ENCODE peak calls at places on chromosome 2, in four cellular contexts. Z, F, T and E are unnamed samples.

GRCh38 chr2:239500915-239501630 is 100.3 kb upstream of the HDAC4 start:
- DNase-seq in Z (no peak), F (no peak), T (no peak), E (no peak)

GRCh38 chr2:230202430-230203109 is 17.2 kb downstream of the SP110 start:
- DNase-seq in Z (no peak), F (no peak), T (no peak), E (peak; percentile 74)

GRCh38 chr2:230590333-230590732 is 122.3 kb upstream of the CAB39 start:
- DNase-seq in Z (no peak), F (no peak), T (no peak), E (no peak)

GRCh38 chr2:30230479-30230854 is 867 bp upstream of the LBH start:
- DNase-seq in Z (peak; percentile 80), F (peak; percentile 47), T (peak; percentile 62), E (peak; percentile 41)

GRCh38 chr2:112646791-112647720 is 1.3 kb downstream of the SLC20A1 start:
- DNase-seq in Z (peak; percentile 37), F (peak; percentile 43), T (peak; percentile 28), E (peak; percentile 52)

GRCh38 chr2:145199052-145199451 is 679.1 kb upstream of the ZEB2 start:
- DNase-seq in Z (no peak), F (no peak), T (no peak), E (no peak)

GRCh38 chr2:39399570-39399969 is 37.5 kb downstream of the MAP4K3 start:
- DNase-seq in Z (no peak), F (no peak), T (no peak), E (no peak)

GRCh38 chr2:101258804-101259203 is 6.1 kb downstream of the CNOT11 start:
- DNase-seq in Z (no peak), F (no peak), T (no peak), E (no peak)

GRCh38 chr2:223101340-223102039 is 49.5 kb downstream of the KCNE4 start:
- DNase-seq in Z (peak; percentile 42), F (peak; percentile 91), T (peak; percentile 36), E (peak; percentile 16)

GRCh38 chr2:240593026-240593702 is 6.6 kb downstream of the CAPN10 start:
- DNase-seq in Z (no peak), F (no peak), T (no peak), E (no peak)

GRCh38 chr2:234291765-234292204 is 205.1 kb downstream of the ARL4C start:
- DNase-seq in Z (no peak), F (no peak), T (no peak), E (no peak)

GRCh38 chr2:26255735-26256384 is 11.1 kb downstream of the HADHB start:
- DNase-seq in Z (no peak), F (no peak), T (no peak), E (no peak)

GRCh38 chr2:107072150-107072940 is 186.4 kb upstream of the ST6GAL2 start:
- DNase-seq in Z (no peak), F (no peak), T (no peak), E (no peak)

GRCh38 chr2:222972420-222972819 is 79.6 kb upstream of the KCNE4 start:
- DNase-seq in Z (no peak), F (no peak), T (no peak), E (no peak)

GRCh38 chr2:134021830-134022524 is 231.9 kb upstream of the MGAT5 start:
- DNase-seq in Z (no peak), F (no peak), T (no peak), E (peak; percentile 39)

GRCh38 chr2:100906679-100907078 is 86.7 kb downstream of the NPAS2 start:
- DNase-seq in Z (no peak), F (no peak), T (no peak), E (no peak)

GRCh38 chr2:196075196-196075595 is 6.6 kb upstream of the DNAH7 start:
- DNase-seq in Z (no peak), F (no peak), T (no peak), E (no peak)

GRCh38 chr2:207041279-207041678 is 102.0 kb downstream of the CPO start:
- DNase-seq in Z (no peak), F (peak; percentile 53), T (no peak), E (no peak)

GRCh38 chr2:239534581-239535412 is 134.0 kb upstream of the HDAC4 start:
- DNase-seq in Z (no peak), F (no peak), T (no peak), E (no peak)

GRCh38 chr2:151268085-151268484 is 6.4 kb upstream of the RBM43 start:
- DNase-seq in Z (no peak), F (no peak), T (peak; percentile 58), E (no peak)

GRCh38 chr2:43129676-43130547 is 96.5 kb downstream of the ZFP36L2 start:
- DNase-seq in Z (peak; percentile 44), F (no peak), T (no peak), E (no peak)

GRCh38 chr2:109330056-109330455 is 201.1 kb downstream of the SH3RF3 start:
- DNase-seq in Z (no peak), F (no peak), T (no peak), E (no peak)

GRCh38 chr2:109331864-109332848 is 203.2 kb downstream of the SH3RF3 start:
- DNase-seq in Z (peak; percentile 55), F (peak; percentile 24), T (no peak), E (no peak)

GRCh38 chr2:109332880-109333279 is 203.9 kb downstream of the SH3RF3 start:
- DNase-seq in Z (no peak), F (no peak), T (no peak), E (no peak)

GRCh38 chr2:109333414-109334194 is 204.6 kb downstream of the SH3RF3 start:
- DNase-seq in Z (no peak), F (peak; percentile 50), T (no peak), E (no peak)

GRCh38 chr2:109331081-109331480 is 202.1 kb downstream of the SH3RF3 start:
- DNase-seq in Z (no peak), F (no peak), T (no peak), E (no peak)
- TF ChIP-seq CTCF in Z (no peak), F (no peak), T (no peak), E (no peak)

GRCh38 chr2:165294912-165295311 is 55.7 kb downstream of the SCN2A start:
- DNase-seq in Z (peak; percentile 24), F (no peak), T (no peak), E (no peak)
- H2AFZ ChIP-seq in Z (peak overlapping the region; percentile 94), F (peak overlapping the region; percentile 40), T (no peak overlapping the region), E (peak overlapping the region; percentile 48)

GRCh38 chr2:46692316-46692715 is 213.0 kb downstream of the TMEM247 start:
- DNase-seq in Z (no peak), F (no peak), T (no peak), E (no peak)
- H3K4me1 ChIP-seq in Z (no peaks in the 10 kb centered on the region), F (no peaks in the 10 kb centered on the region), T (no peaks in the 10 kb centered on the region), E (no peaks in the 10 kb centered on the region)

GRCh38 chr2:17918789-17919188 is 40.3 kb downstream of the KCNS3 start:
- DNase-seq in Z (peak; percentile 18), F (peak; percentile 66), T (no peak), E (peak; percentile 17)
- TF ChIP-seq CTCF in Z (no peak), F (peak; percentile 58), T (no peak), E (peak; percentile 50)

GRCh38 chr2:69790601-69790959 is 38.9 kb upstream of the GMCL1 start:
- DNase-seq in Z (no peak), F (no peak), T (no peak), E (no peak)
- H2AFZ ChIP-seq in Z (no peak overlapping the region), F (no peak overlapping the region), T (no peak overlapping the region), E (peak overlapping the region; percentile 99)

DNA sequence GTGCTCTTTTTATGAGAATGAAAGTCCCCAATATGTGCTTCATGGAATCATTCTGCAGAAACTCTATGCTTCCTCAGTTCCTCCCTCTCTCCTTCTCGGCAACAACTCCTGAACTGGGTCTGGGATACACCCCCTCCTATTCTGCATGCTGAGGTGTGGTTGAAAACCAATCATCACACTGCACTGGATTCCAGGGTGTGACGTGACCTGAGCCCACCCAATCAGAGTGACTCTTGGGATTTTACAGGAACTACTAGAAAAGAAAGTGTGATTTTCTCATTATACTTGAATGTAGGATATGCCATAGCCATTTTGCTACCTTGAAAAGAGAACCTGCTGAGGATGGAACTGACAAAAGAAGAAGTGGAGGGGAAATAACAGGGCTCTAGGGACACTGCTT is 36.3 kb downstream of the ACVR1 start:
- DNase-seq in Z (peak; percentile 29), F (no peak), T (no peak), E (no peak)
- H3K4me1 ChIP-seq in Z (peaks cover 63% of the 10 kb centered on the region), F (peaks cover 64% of the 10 kb centered on the region), T (peaks cover 50% of the 10 kb centered on the region), E (no peaks in the 10 kb centered on the region)

GRCh38 chr2:149613712-149614111 is 26.1 kb upstream of the MMADHC start:
- DNase-seq in Z (no peak), F (no peak), T (no peak), E (no peak)

GRCh38 chr2:149612122-149612521 is 24.5 kb upstream of the MMADHC start:
- DNase-seq in Z (no peak), F (no peak), T (no peak), E (no peak)

GRCh38 chr2:149606251-149606811 is 18.8 kb upstream of the MMADHC start:
- DNase-seq in Z (no peak), F (no peak), T (no peak), E (no peak)

GRCh38 chr2:149617057-149617456 is 29.5 kb upstream of the MMADHC start:
- DNase-seq in Z (no peak), F (no peak), T (no peak), E (no peak)

GRCh38 chr2:149611100-149611820 is 23.7 kb upstream of the MMADHC start:
- DNase-seq in Z (no peak), F (peak; percentile 62), T (no peak), E (no peak)
- TF ChIP-seq CTCF in Z (peak; percentile 43), F (peak; percentile 76), T (no peak), E (no peak)

GRCh38 chr2:86807121-86807461 is 16.4 kb upstream of the CD8A start:
- DNase-seq in Z (no peak), F (no peak), T (no peak), E (no peak)

GRCh38 chr2:86806059-86806857 is 15.5 kb upstream of the CD8A start:
- DNase-seq in Z (no peak), F (no peak), T (no peak), E (no peak)

GRCh38 chr2:86809481-86810121 is 18.9 kb upstream of the CD8A start:
- DNase-seq in Z (no peak), F (peak; percentile 11), T (no peak), E (no peak)

GRCh38 chr2:86808315-86809161 is 17.8 kb upstream of the CD8A start:
- DNase-seq in Z (peak; percentile 96), F (peak; percentile 92), T (peak; percentile 90), E (peak; percentile 80)

GRCh38 chr2:86807462-86808275 is 17.0 kb upstream of the CD8A start:
- DNase-seq in Z (peak; percentile 92), F (peak; percentile 82), T (no peak), E (no peak)
- H2AFZ ChIP-seq in Z (peak overlapping the region; percentile 92), F (peak overlapping the region; percentile 99), T (peak overlapping the region; percentile 15), E (peak overlapping the region; percentile 60)

GRCh38 chr2:219985017-219985416 is 357.6 kb downstream of the SLC4A3 start:
- DNase-seq in Z (no peak), F (no peak), T (no peak), E (no peak)
- H3K4me1 ChIP-seq in Z (no peaks in the 10 kb centered on the region), F (peaks cover 12% of the 10 kb centered on the region), T (no peaks in the 10 kb centered on the region), E (no peaks in the 10 kb centered on the region)